ENCODE peak calls at places on chromosomes 7 and 10, in seven cellular contexts. T is Calu3, D is right atrium auricular region, L is fibroblast of lung, X is gastrocnemius medialis, I is foreskin fibroblast, U is H9. M is an unnamed sample.
A peak's percentile ranks its signal among the peaks of the same experiment; 100 is the strongest.

GRCh38 chr7:87047-87446 is 105.3 kb upstream of the FAM20C start:
- DNase-seq in T (no peak), D (no peak), L (no peak), X (no peak), I (peak; percentile 38), U (no peak), M (no peak)

GRCh38 chr10:85646312-85646711 is 720.3 kb downstream of the GRID1 start:
- DNase-seq in T (peak; percentile 40), D (no peak), L (no peak), X (no peak), I (no peak), U (no peak), M (no peak)

GRCh38 chr10:3931224-3931623 is 146.2 kb upstream of the KLF6 start:
- DNase-seq in T (no peak), D (no peak), L (no peak), X (no peak), I (no peak), U (no peak), M (no peak)

GRCh38 chr7:129144095-129144833 is at the start of gene TSPAN33:
- DNase-seq in T (peak; percentile 81), D (peak; percentile 86), L (peak; percentile 55), X (peak; percentile 59), I (peak; percentile 86), U (peak; percentile 92), M (peak; percentile 88)

GRCh38 chr10:90641731-90642130 is 216.1 kb downstream of the HTR7 start:
- DNase-seq in T (no peak), D (no peak), L (no peak), X (no peak), I (no peak), U (no peak), M (no peak)

GRCh38 chr10:79424221-79425073 is 21.0 kb downstream of the ZCCHC24 start:
- DNase-seq in T (no peak), D (no peak), L (peak; percentile 55), X (peak; percentile 92), I (peak; percentile 61), U (no peak), M (no peak)

GRCh38 chr10:79054203-79055099 is 14.3 kb upstream of the ZMIZ1 start:
- DNase-seq in T (no peak), D (no peak), L (no peak), X (no peak), I (no peak), U (no peak), M (no peak)

GRCh38 chr10:22652988-22653431 is 61.4 kb downstream of the PIP4K2A start:
- DNase-seq in T (no peak), D (no peak), L (no peak), X (no peak), I (no peak), U (no peak), M (no peak)

GRCh38 chr7:96300981-96301380 is 20.9 kb downstream of the SLC25A13 start:
- DNase-seq in T (no peak), D (no peak), L (no peak), X (no peak), I (peak; percentile 30), U (no peak), M (no peak)

GRCh38 chr7:98974906-98975816 is 96.8 kb downstream of the TRRAP start:
- DNase-seq in T (no peak), D (peak; percentile 70), L (no peak), X (peak; percentile 69), I (peak; percentile 17), U (no peak), M (no peak)

GRCh38 chr10:104429834-104430233 is 76.2 kb downstream of the CFAP58 start:
- DNase-seq in T (no peak), D (no peak), L (no peak), X (no peak), I (no peak), U (no peak), M (no peak)

GRCh38 chr7:88101769-88102168 is 118.1 kb downstream of the SRI start:
- DNase-seq in T (no peak), D (no peak), L (no peak), X (no peak), I (no peak), U (no peak), M (no peak)

GRCh38 chr10:97427571-97428179 is 1.7 kb downstream of the PGAM1 start:
- DNase-seq in T (peak; percentile 19), D (no peak), L (no peak), X (no peak), I (peak; percentile 51), U (peak; percentile 86), M (peak; percentile 40)

GRCh38 chr10:60532691-60533468 is 143.2 kb upstream of the ANK3 start:
- DNase-seq in T (no peak), D (no peak), L (no peak), X (no peak), I (no peak), U (no peak), M (no peak)

GRCh38 chr10:77105756-77106155 is 531.9 kb downstream of the KCNMA1 start:
- DNase-seq in T (no peak), D (no peak), L (peak; percentile 90), X (no peak), I (peak; percentile 88), U (no peak), M (no peak)

GRCh38 chr7:155645652-155646051 is 1.2 kb downstream of the RBM33 start:
- DNase-seq in T (no peak), D (no peak), L (no peak), X (no peak), I (no peak), U (no peak), M (no peak)

GRCh38 chr7:155646669-155647068 is 2.2 kb downstream of the RBM33 start:
- DNase-seq in T (no peak), D (no peak), L (no peak), X (no peak), I (no peak), U (no peak), M (no peak)

GRCh38 chr7:155644178-155644970 is at the start of gene RBM33:
- DNase-seq in T (peak; percentile 79), D (peak; percentile 70), L (peak; percentile 88), X (peak; percentile 62), I (peak; percentile 91), U (peak; percentile 85), M (peak; percentile 78)

GRCh38 chr7:155643804-155644177 is 670 bp upstream of the RBM33 start:
- DNase-seq in T (no peak), D (no peak), L (no peak), X (no peak), I (no peak), U (no peak), M (peak; percentile 70)

DNA sequence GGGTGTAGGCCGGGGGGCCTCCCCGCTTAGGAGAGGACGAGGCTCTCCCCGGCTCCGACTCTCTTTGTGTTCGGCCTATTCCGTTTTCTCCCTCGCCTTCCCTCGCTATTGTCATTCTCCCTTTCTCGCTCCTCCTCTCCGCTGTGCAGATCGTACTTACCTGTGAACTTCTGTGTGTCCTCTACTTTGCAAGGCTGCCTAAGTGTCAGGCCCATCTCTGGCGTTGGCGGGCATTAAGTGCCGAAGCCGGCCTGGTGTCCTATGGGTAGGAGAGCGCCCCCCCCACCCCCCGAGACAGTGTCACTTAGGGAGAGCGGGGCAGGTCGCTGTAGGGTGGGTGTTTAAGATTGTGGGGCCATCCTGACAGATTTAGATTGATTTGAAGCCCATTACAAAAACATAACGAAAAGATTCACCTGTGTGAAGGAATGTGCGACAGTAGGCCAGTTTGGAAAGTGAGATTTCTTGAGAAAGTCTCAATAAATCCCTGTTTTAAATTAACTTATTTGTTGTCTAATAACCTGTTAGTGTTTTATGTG is 579 bp downstream of the RBM33 start:
- DNase-seq in T (peak; percentile 22), D (no peak), L (peak; percentile 44), X (no peak), I (peak; percentile 70), U (peak; percentile 45), M (peak; percentile 36)
- TF ChIP-seq CTCF in T (no peak), D (no peak), L (no peak), X (no peak), I (no peak), U (no peak), M (no peak)

GRCh38 chr7:134356421-134356936 is 39.7 kb upstream of the SLC35B4 start:
- DNase-seq in T (no peak), D (no peak), L (no peak), X (no peak), I (no peak), U (no peak), M (no peak)

GRCh38 chr7:134359787-134360432 is 43.2 kb upstream of the SLC35B4 start:
- DNase-seq in T (no peak), D (no peak), L (no peak), X (no peak), I (no peak), U (no peak), M (no peak)

GRCh38 chr7:134355925-134356324 is 39.2 kb upstream of the SLC35B4 start:
- DNase-seq in T (peak; percentile 44), D (no peak), L (peak; percentile 7), X (no peak), I (peak; percentile 27), U (no peak), M (no peak)

GRCh38 chr7:134355004-134355525 is 38.3 kb upstream of the SLC35B4 start:
- DNase-seq in T (no peak), D (no peak), L (no peak), X (no peak), I (no peak), U (no peak), M (no peak)

GRCh38 chr7:134357486-134357885 is 40.8 kb upstream of the SLC35B4 start:
- DNase-seq in T (no peak), D (no peak), L (no peak), X (no peak), I (no peak), U (no peak), M (no peak)
- TF ChIP-seq CTCF in T (no peak), D (no peak), L (peak; percentile 9), X (no peak), I (peak; percentile 4), U (peak; percentile 36), M (no peak)

GRCh38 chr10:46541017-46541661 is 15.3 kb downstream of the GPRIN2 start:
- DNase-seq in T (peak; percentile 55), D (no peak), L (no peak), X (no peak), I (no peak), U (peak; percentile 88), M (peak; percentile 93)
- TF ChIP-seq CTCF in T (peak; percentile 61), D (peak; percentile 22), L (peak; percentile 20), X (no peak), I (no peak), U (peak; percentile 69), M (peak; percentile 67)

GRCh38 chr10:27799046-27799445 is 53.4 kb upstream of the MKX start:
- DNase-seq in T (no peak), D (no peak), L (no peak), X (no peak), I (no peak), U (no peak), M (no peak)

GRCh38 chr10:27792191-27792590 is 46.6 kb upstream of the MKX start:
- DNase-seq in T (no peak), D (no peak), L (no peak), X (no peak), I (peak; percentile 5), U (no peak), M (no peak)

DNA sequence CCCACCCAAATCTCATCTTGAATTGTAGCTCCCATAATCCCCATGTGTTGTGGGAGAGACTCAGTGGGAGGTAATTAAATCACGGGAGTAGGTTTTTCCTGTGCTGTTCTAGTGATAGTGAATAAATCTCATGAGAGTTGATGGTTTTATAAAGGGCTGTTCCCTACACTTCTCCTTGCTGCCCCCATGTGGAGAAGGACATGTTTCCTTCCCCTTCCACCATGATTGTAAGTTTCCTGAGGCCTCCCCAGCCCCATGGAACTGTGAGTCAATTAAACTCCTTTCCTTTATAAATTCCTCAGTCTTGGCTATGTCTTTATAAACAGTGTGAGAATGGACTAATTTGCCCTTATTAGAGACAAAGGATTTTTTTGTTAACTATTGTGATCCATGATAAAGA is 48.5 kb upstream of the MKX start:
- DNase-seq in T (no peak), D (no peak), L (peak; percentile 6), X (no peak), I (peak; percentile 27), U (no peak), M (peak; percentile 5)
- TF ChIP-seq CTCF in T (no peak), D (no peak), L (peak; percentile 36), X (no peak), I (no peak), U (peak; percentile 55), M (no peak)